ENCODE peak calls at places on chromosomes 6 and 20, in seven cellular contexts. L is spleen, J is GM12891, Y is transverse colon, F is stomach, I is sigmoid colon, Z is endothelial cell of umbilical vein. O is an unnamed sample.

GRCh38 chr20:11675920-11676617 is 241.6 kb upstream of the BTBD3 start:
- DNase-seq in L (no peak), J (no peak), Y (no peak), F (no peak), I (no peak), Z (no peak), O (no peak)

GRCh38 chr20:43579861-43580793 is 10.6 kb upstream of the IFT52 start:
- DNase-seq in L (peak), J (no peak), Y (no peak), F (no peak), I (no peak), Z (no peak), O (no peak)

GRCh38 chr6:41367700-41368099 is 32.3 kb downstream of the NCR2 start:
- DNase-seq in L (no peak), J (no peak), Y (peak), F (peak), I (no peak), Z (peak), O (peak)

GRCh38 chr6:13044390-13044789 is 283.9 kb downstream of the TBC1D7 start:
- DNase-seq in L (no peak), J (no peak), Y (no peak), F (no peak), I (no peak), Z (peak), O (no peak)

GRCh38 chr20:2742934-2743559 is 50.5 kb downstream of the EBF4 start:
- DNase-seq in L (peak), J (no peak), Y (peak), F (peak), I (peak), Z (peak), O (peak)

GRCh38 chr20:6768228-6769185 is 1.0 kb downstream of the BMP2 start:
- DNase-seq in L (peak), J (no peak), Y (peak), F (peak), I (peak), Z (peak), O (peak)

GRCh38 chr6:116314878-116315277 is 35.1 kb upstream of the TSPYL1 start:
- DNase-seq in L (no peak), J (no peak), Y (no peak), F (no peak), I (no peak), Z (peak), O (no peak)

GRCh38 chr6:74075323-74075722 is 379.3 kb downstream of the CD109 start:
- DNase-seq in L (no peak), J (no peak), Y (no peak), F (no peak), I (peak), Z (no peak), O (no peak)

DNA sequence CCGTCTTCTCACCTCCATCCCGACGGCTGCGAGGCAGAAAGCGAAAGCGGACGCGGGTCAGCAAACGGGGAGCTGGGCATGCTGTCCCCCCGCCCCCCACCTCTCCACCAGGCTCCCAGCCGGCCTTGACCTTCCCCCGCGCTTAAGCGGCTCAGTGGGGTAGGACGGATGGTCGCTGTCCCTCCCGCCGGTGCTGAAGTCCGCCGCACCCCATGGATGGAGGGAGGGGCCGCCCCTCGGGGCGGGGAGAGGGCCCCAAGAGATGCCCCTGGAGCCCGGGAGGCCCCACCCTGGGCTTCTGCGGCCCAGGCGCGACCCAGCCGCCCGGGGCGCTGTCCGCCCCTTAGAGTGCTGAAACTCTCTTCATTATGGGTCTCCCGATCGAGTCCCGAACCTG is at the start of gene KCNB1:
- DNase-seq in L (no peak), J (peak), Y (peak), F (peak), I (peak), Z (peak), O (peak)
- TF ChIP-seq POLR2AphosphoS5 in L (peak), J (no peak), Y (no peak), F (no peak), I (peak), Z (no peak), O (no peak)

GRCh38 chr6:52598123-52598823 is 21.4 kb upstream of the TRAM2 start:
- DNase-seq in L (no peak), J (no peak), Y (peak), F (peak), I (peak), Z (peak), O (peak)
- TF ChIP-seq POLR2AphosphoS5 in L (no peak), J (no peak), Y (no peak), F (no peak), I (no peak), Z (no peak), O (peak)

DNA sequence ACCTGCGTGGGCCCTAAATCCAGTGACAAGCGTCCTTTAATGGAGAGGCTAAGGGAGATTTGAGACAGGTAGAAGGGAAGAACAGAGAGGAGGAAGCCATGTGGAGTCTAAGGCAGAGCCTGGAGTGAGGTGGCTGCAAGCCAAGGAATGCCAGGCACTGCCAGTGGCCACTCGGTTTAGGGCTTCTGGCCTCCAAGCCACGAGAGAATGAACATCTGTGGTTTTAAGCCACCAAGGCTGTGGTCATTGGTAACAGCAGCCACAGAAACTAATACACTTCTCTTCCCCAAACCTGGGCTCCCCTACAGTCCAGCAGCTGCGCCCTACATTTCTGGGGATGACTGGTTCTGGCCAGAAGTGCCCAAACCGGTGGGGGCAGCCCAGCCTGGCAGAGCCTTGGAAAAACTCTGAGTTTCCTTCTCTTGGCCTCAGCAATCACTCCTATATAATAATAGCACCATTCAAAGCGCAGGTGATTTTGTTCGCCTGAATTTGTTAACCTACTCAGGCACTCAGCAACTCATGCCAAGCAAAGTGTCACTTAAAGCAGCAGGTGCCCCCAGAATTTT is 81.8 kb downstream of the TMEM242 start:
- DNase-seq in L (peak), J (no peak), Y (peak), F (peak), I (no peak), Z (no peak), O (no peak)
- TF ChIP-seq POLR2AphosphoS5 in L (no peak), J (no peak), Y (no peak), F (no peak), I (no peak), Z (no peak), O (no peak)

GRCh38 chr20:19943021-19943659 is 74.0 kb upstream of the NAA20 start:
- DNase-seq in L (no peak), J (no peak), Y (no peak), F (peak), I (no peak), Z (peak), O (no peak)
- TF ChIP-seq POLR2AphosphoS5 in L (no peak), J (no peak), Y (no peak), F (peak), I (no peak), Z (no peak), O (no peak)

DNA sequence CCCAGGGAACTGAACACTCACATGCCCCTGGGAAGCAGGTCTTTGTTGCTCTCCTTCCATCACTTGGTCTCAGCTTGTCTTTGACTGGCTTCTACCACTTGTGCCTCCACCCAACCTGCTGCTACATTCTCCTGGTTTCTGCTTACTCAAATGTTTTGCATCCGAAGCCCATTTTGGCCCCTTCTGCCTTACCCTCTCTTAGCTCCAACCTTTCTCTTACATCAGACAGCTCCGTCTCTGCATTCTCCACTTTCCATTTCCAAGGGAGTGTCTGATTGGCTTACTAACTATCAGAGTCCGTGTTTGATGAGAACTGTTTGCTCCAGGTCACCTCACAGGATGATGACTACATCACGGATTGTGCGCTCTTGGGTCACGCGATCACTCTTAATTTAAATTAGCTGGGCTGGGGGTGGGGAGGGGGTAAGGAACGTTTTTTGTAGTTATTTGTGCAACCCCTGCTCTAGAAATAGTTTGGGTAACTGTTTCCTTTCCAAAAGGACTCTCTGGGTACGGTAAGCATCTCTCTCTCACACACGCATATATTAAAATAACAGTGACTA is 844 bp upstream of the ABRACL start:
- DNase-seq in L (no peak), J (no peak), Y (peak), F (peak), I (no peak), Z (peak), O (no peak)
- TF ChIP-seq POLR2AphosphoS5 in L (no peak), J (peak), Y (peak), F (no peak), I (no peak), Z (no peak), O (no peak)

GRCh38 chr20:23622839-23623343 is 14.9 kb downstream of the CST3 start:
- DNase-seq in L (no peak), J (no peak), Y (peak), F (peak), I (peak), Z (peak), O (no peak)
- TF ChIP-seq POLR2AphosphoS5 in L (peak), J (no peak), Y (peak), F (peak), I (peak), Z (peak), O (peak)

GRCh38 chr6:43773050-43773956 is 3.3 kb downstream of the VEGFA start:
- DNase-seq in L (peak), J (peak), Y (peak), F (peak), I (peak), Z (peak), O (peak)
- TF ChIP-seq POLR2AphosphoS5 in L (peak), J (no peak), Y (no peak), F (peak), I (no peak), Z (no peak), O (no peak)

DNA sequence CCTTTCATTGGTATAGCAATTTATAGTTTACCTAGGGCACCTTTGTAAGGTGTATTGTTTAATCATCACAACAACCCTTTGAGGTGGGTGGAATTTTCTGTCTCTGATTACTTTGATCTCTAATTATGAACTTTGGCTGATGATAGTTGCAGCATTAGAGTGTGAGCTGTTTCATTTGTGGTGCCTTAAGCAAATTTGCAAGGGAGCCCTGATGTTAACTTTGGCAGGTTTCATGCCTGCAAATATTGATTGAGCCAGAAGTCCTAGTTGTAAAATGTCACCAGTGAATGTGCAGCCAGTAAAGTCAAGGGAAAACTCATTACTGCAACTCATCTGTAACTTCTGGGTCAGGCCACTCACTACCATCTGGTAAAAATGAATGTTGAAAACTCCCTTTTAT is 29.8 kb downstream of the CTNNBL1 start:
- DNase-seq in L (no peak), J (no peak), Y (no peak), F (peak), I (no peak), Z (no peak), O (no peak)
- TF ChIP-seq POLR2AphosphoS5 in L (no peak), J (no peak), Y (no peak), F (peak), I (no peak), Z (no peak), O (no peak)

DNA sequence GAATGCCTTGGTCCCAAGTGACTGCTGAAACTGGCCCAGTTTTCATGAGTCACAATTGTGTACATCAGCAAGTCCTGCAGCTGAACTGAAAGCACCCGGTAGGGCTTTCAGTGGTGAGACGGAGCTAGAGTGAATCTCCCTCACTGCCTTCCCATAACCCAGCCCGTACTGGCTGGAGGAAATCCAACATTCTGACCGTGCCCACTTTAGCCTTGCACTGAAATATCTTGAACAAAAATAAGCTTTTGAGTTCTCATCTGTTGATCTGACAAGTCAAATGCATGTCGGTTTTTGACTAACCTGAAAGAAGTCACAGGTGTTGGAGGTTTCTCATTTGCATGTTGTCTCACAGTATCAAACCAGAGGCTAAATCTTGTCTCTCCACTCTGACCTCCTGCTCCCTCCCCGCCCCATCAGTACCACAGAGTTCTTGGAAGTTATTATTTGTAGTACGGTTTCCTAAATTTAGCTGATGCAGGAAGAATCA is 35.9 kb downstream of the DUSP22 start:
- DNase-seq in L (no peak), J (peak), Y (peak), F (no peak), I (peak), Z (peak), O (no peak)
- TF ChIP-seq POLR2AphosphoS5 in L (no peak), J (no peak), Y (peak), F (peak), I (peak), Z (no peak), O (no peak)

DNA sequence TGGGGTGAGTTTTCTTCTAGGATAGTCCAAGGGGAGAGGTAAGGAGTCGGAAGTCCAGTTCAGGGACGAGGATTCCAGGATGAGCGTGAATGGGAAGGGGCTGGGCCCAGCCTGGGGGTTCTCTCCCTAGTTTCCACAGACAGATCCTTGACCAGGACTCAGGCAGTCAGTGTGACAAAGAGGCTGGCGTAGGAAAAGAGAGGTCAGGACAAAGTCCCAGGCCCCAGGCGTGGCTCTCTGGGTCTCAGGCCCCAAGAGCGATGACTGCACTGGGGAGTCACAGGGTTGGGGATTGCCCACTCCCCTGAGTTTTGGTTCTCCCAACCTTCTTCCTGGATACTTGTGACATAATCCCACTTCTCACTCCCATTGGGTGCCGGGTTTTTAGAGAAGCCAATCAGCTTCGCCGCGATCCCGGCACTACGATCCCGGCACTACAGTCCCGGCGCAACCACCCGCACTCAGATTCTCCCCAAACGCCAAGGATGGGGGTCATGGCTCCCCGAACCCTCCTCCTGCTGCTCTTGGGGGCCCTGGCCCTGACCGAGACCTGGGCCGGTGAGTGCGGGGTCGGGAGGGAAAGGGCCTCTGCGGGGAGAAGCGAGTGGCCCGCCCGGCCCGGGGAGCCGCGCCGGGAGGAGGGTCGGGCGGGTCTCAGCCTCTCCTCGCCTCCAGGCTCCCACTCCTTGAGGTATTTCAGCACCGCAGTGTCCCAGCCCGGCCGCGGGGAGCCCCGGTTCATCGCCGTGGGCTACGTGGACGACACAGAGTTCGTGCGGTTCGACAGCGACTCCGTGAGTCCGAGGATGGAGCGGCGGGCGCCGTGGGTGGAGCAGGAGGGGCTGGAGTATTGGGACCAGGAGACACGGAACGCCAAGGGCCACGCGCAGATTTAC is 46.2 kb upstream of the TRIM26 start:
- DNase-seq in L (peak), J (peak), Y (peak), F (peak), I (peak), Z (peak), O (peak)
- TF ChIP-seq POLR2AphosphoS5 in L (peak), J (peak), Y (peak), F (no peak), I (peak), Z (no peak), O (no peak)